ENCODE peak calls at places on chromosomes 3 and 15, in eight cellular contexts. J, W, C, K, T, V, U and O are unnamed samples.

GRCh38 chr15:76187151-76187550 is 124.1 kb downstream of the ETFA start:
- DNase-seq in J (no peak), W (no peak), C (no peak), K (no peak), T (no peak), V (no peak), U (no peak), O (no peak)

GRCh38 chr3:25572919-25573385 is 91.8 kb downstream of the TOP2B start:
- DNase-seq in J (no peak), W (no peak), C (no peak), K (no peak), T (no peak), V (peak), U (no peak), O (no peak)

GRCh38 chr3:74613566-74613965 is 893 bp downstream of the CNTN3 start:
- DNase-seq in J (no peak), W (no peak), C (no peak), K (no peak), T (peak), V (no peak), U (no peak), O (no peak)

GRCh38 chr3:157531771-157532170 is 28.6 kb upstream of the VEPH1 start:
- DNase-seq in J (no peak), W (no peak), C (no peak), K (no peak), T (no peak), V (no peak), U (no peak), O (no peak)

GRCh38 chr3:110971010-110971585 is 100.5 kb upstream of the NECTIN3 start:
- DNase-seq in J (no peak), W (no peak), C (no peak), K (no peak), T (peak), V (no peak), U (no peak), O (no peak)

GRCh38 chr3:124373524-124373923 is 356.7 kb upstream of the UMPS start:
- DNase-seq in J (no peak), W (no peak), C (no peak), K (no peak), T (no peak), V (no peak), U (no peak), O (no peak)

GRCh38 chr3:125959317-125960065 is 9.5 kb upstream of the ROPN1B start:
- DNase-seq in J (no peak), W (no peak), C (no peak), K (no peak), T (no peak), V (no peak), U (no peak), O (no peak)

GRCh38 chr15:68419301-68420175 is 12.4 kb downstream of the ITGA11 start:
- DNase-seq in J (no peak), W (no peak), C (no peak), K (no peak), T (no peak), V (no peak), U (no peak), O (no peak)

GRCh38 chr15:77160562-77161481 is 89.9 kb upstream of the TSPAN3 start:
- DNase-seq in J (no peak), W (no peak), C (no peak), K (no peak), T (peak), V (no peak), U (no peak), O (peak)

GRCh38 chr3:47004369-47005211 is 25.1 kb downstream of the NBEAL2 start:
- DNase-seq in J (no peak), W (no peak), C (no peak), K (no peak), T (no peak), V (no peak), U (no peak), O (no peak)

GRCh38 chr15:72982750-72983149 is 69.5 kb upstream of the NEO1 start:
- DNase-seq in J (no peak), W (no peak), C (no peak), K (no peak), T (no peak), V (no peak), U (no peak), O (no peak)

GRCh38 chr15:56241374-56242085 is 2.1 kb downstream of the RFX7 start:
- DNase-seq in J (no peak), W (no peak), C (peak), K (no peak), T (no peak), V (no peak), U (no peak), O (no peak)

GRCh38 chr15:66789029-66790025 is 87.3 kb downstream of the SMAD6 start:
- DNase-seq in J (no peak), W (no peak), C (peak), K (no peak), T (peak), V (no peak), U (no peak), O (no peak)

GRCh38 chr15:46091860-46092450 is 457.1 kb downstream of the SQOR start:
- DNase-seq in J (no peak), W (no peak), C (peak), K (no peak), T (peak), V (no peak), U (no peak), O (no peak)

GRCh38 chr15:93037341-93038063 is 51.5 kb downstream of the RGMA start:
- DNase-seq in J (no peak), W (no peak), C (no peak), K (peak), T (peak), V (peak), U (no peak), O (no peak)